ENCODE peak calls at places on chromosomes 1 and 21, in seven cellular contexts. L is activated CD4-positive, alpha-beta T cell treated with anti-CD3 and anti-CD28 coated beads for 4 hours; Z is HL-60; N is HFFc6; J is AG04450; S is NCI-H345; V is psoas muscle. T is an unnamed sample.

GRCh38 chr1:53320646-53321045 is 7.2 kb downstream of the LRP8 start:
- DNase-seq in V (no peak), L (no peak), N (no peak), J (no peak), S (no peak), Z (no peak), T (no peak)

GRCh38 chr1:115136106-115136505 is 46.8 kb upstream of the TSPAN2 start:
- DNase-seq in N (no peak), Z (no peak), V (no peak), S (no peak), J (no peak), L (no peak), T (no peak)

GRCh38 chr1:102897537-102897936 is 210.8 kb downstream of the COL11A1 start:
- DNase-seq in V (no peak), N (peak), J (no peak), S (no peak), Z (no peak), L (no peak), T (no peak)

GRCh38 chr1:57470028-57470427 is 46.2 kb upstream of the DAB1 start:
- DNase-seq in L (no peak), V (no peak), Z (no peak), N (peak), J (peak), S (no peak), T (no peak)

GRCh38 chr1:113904292-113904673 is 316 bp downstream of the AP4B1 start:
- DNase-seq in V (no peak), Z (peak), N (peak), S (no peak), L (no peak), J (no peak), T (no peak)

GRCh38 chr1:81634294-81634693 is 166.4 kb upstream of the ADGRL2 start:
- DNase-seq in Z (no peak), V (no peak), J (no peak), N (no peak), L (no peak), S (no peak), T (no peak)

GRCh38 chr1:17869826-17870225 is 114.7 kb downstream of the ACTL8 start:
- DNase-seq in S (no peak), Z (no peak), L (no peak), V (no peak), J (no peak), N (peak), T (no peak)

GRCh38 chr21:43829161-43829560 is 35.9 kb upstream of the AGPAT3 start:
- DNase-seq in N (no peak), J (no peak), L (no peak), V (no peak), S (no peak), Z (no peak), T (no peak)

GRCh38 chr1:118991448-118991847 is 3.3 kb upstream of the TBX15 start:
- DNase-seq in Z (no peak), S (no peak), V (no peak), L (no peak), N (no peak), J (no peak), T (no peak)

GRCh38 chr1:228351850-228352249 is 54.8 kb downstream of the TRIM11 start:
- DNase-seq in S (no peak), Z (no peak), V (peak), L (no peak), N (no peak), J (no peak), T (no peak)

GRCh38 chr1:51214615-51215131 is 21.4 kb upstream of the RNF11 start:
- DNase-seq in N (peak), L (no peak), Z (peak), S (no peak), V (no peak), J (peak), T (no peak)

GRCh38 chr1:41122851-41123518 is 101.5 kb upstream of the SLFNL1 start:
- DNase-seq in S (peak), V (no peak), L (peak), J (peak), Z (peak), N (peak), T (peak)

GRCh38 chr1:89257036-89257435 is 15.6 kb downstream of the GBP5 start:
- DNase-seq in L (no peak), N (no peak), V (no peak), S (no peak), Z (peak), J (no peak), T (no peak)

GRCh38 chr1:246609632-246610031 is 43.4 kb downstream of the CNST start:
- DNase-seq in J (no peak), Z (no peak), S (no peak), V (no peak), N (peak), L (no peak), T (no peak)

GRCh38 chr1:65939636-65940035 is 146.9 kb downstream of the PDE4B start:
- DNase-seq in S (no peak), L (no peak), N (no peak), J (no peak), V (no peak), Z (peak), T (no peak)

GRCh38 chr1:156504062-156504813 is 3.7 kb upstream of the MEF2D start:
- DNase-seq in S (peak), J (no peak), Z (peak), V (no peak), L (no peak), N (no peak), T (no peak)

GRCh38 chr1:107786214-107786842 is 178.7 kb downstream of the VAV3 start:
- DNase-seq in V (no peak), S (no peak), L (no peak), J (no peak), N (no peak), Z (no peak), T (no peak)

GRCh38 chr21:43866659-43867331 is 1.8 kb downstream of the AGPAT3 start:
- DNase-seq in S (no peak), J (no peak), N (no peak), V (no peak), L (peak), Z (no peak), T (no peak)

GRCh38 chr1:219385786-219386427 is 212.2 kb downstream of the LYPLAL1 start:
- DNase-seq in S (peak), Z (peak), V (peak), N (peak), L (no peak), J (no peak), T (peak)